ENCODE peak calls at places on chromosomes 7 and 10, in ten cellular contexts. O is dorsolateral prefrontal cortex; X is A673; Q is stimulated activated naive CD4-positive, alpha-beta T cell treated with Interleukin-2 at 50 U/mL for 16 hours; N is CD8-positive, alpha-beta T cell; V is GM03348; C is HTR-8/SVneo; M is NAMALWA; I is Jurkat, Clone E6-1; H is hypothalamus. Z is an unnamed sample.
A peak's percentile ranks its signal among the peaks of the same experiment; 100 is the strongest.

GRCh38 chr7:39924122-39924521 is 25.9 kb upstream of the CDK13 start:
- DNase-seq in O (no peak), X (no peak), Q (no peak), N (no peak), V (no peak), C (no peak), M (no peak), I (no peak), H (no peak), Z (no peak)

GRCh38 chr7:29809533-29810155 is 3.3 kb downstream of the WIPF3 start:
- DNase-seq in O (peak; percentile 74), X (no peak), Q (no peak), N (no peak), V (no peak), C (no peak), M (no peak), I (no peak), H (no peak), Z (no peak)

GRCh38 chr7:133572853-133573252 is 320.0 kb downstream of the EXOC4 start:
- DNase-seq in O (no peak), X (no peak), Q (no peak), N (no peak), V (no peak), C (no peak), M (no peak), I (no peak), H (no peak), Z (no peak)

GRCh38 chr10:77458986-77459590 is 178.5 kb downstream of the KCNMA1 start:
- DNase-seq in O (peak; percentile 47), X (no peak), Q (no peak), N (no peak), V (peak; percentile 42), C (no peak), M (no peak), I (no peak), H (no peak), Z (no peak)

GRCh38 chr10:42548254-42548653 is 90.1 kb downstream of the ZNF33B start:
- DNase-seq in O (no peak), X (no peak), Q (no peak), N (no peak), V (no peak), C (no peak), M (no peak), I (no peak), H (no peak), Z (no peak)

GRCh38 chr7:151248191-151249033 is at the start of gene SMARCD3:
- DNase-seq in O (no peak), X (peak; percentile 85), Q (peak; percentile 24), N (peak; percentile 56), V (peak; percentile 84), C (peak; percentile 51), M (no peak), I (no peak), H (peak; percentile 65), Z (no peak)

GRCh38 chr7:155556725-155557124 is 10.4 kb upstream of the CNPY1 start:
- DNase-seq in O (no peak), X (no peak), Q (no peak), N (no peak), V (no peak), C (no peak), M (no peak), I (no peak), H (no peak), Z (no peak)

GRCh38 chr7:44750921-44751571 is 2.4 kb downstream of the ZMIZ2 start:
- DNase-seq in O (no peak), X (no peak), Q (peak; percentile 50), N (peak; percentile 41), V (no peak), C (no peak), M (peak; percentile 79), I (peak; percentile 23), H (no peak), Z (peak; percentile 33)

GRCh38 chr10:86547291-86547690 is 25.7 kb upstream of the WAPL start:
- DNase-seq in O (no peak), X (no peak), Q (no peak), N (no peak), V (no peak), C (no peak), M (no peak), I (no peak), H (no peak), Z (no peak)

GRCh38 chr7:38463277-38464224 is 167.6 kb downstream of the AMPH start:
- DNase-seq in O (peak; percentile 84), X (peak; percentile 69), Q (peak; percentile 79), N (peak; percentile 58), V (peak; percentile 31), C (no peak), M (peak; percentile 54), I (peak; percentile 37), H (no peak), Z (peak; percentile 39)

GRCh38 chr10:829241-829640 is 102.3 kb downstream of the LARP4B start:
- DNase-seq in O (no peak), X (no peak), Q (no peak), N (no peak), V (no peak), C (no peak), M (no peak), I (no peak), H (no peak), Z (no peak)

GRCh38 chr10:101293007-101293723 is 60.8 kb upstream of the BTRC start:
- DNase-seq in O (no peak), X (no peak), Q (no peak), N (no peak), V (no peak), C (no peak), M (no peak), I (no peak), H (no peak), Z (no peak)

GRCh38 chr10:11720260-11720741 is 21.9 kb upstream of the ECHDC3 start:
- DNase-seq in O (peak; percentile 41), X (no peak), Q (no peak), N (no peak), V (no peak), C (no peak), M (no peak), I (no peak), H (no peak), Z (no peak)

GRCh38 chr10:82934429-82934828 is 1059.4 kb downstream of the NRG3 start:
- DNase-seq in O (no peak), X (peak; percentile 1), Q (no peak), N (no peak), V (peak; percentile 7), C (no peak), M (peak; percentile 26), I (peak; percentile 1), H (no peak), Z (no peak)

GRCh38 chr7:69389220-69389619 is 209.1 kb upstream of the AUTS2 start:
- DNase-seq in O (no peak), X (no peak), Q (no peak), N (no peak), V (no peak), C (no peak), M (no peak), I (no peak), H (no peak), Z (no peak)

GRCh38 chr7:89123871-89124270 is 328.3 kb upstream of the TEX47 start:
- DNase-seq in O (no peak), X (no peak), Q (no peak), N (no peak), V (no peak), C (no peak), M (no peak), I (no peak), H (no peak), Z (no peak)

GRCh38 chr10:124318076-124318475 is 100.6 kb downstream of the OAT start:
- DNase-seq in O (no peak), X (no peak), Q (no peak), N (no peak), V (no peak), C (no peak), M (no peak), I (no peak), H (no peak), Z (no peak)

GRCh38 chr7:117427258-117427701 is at the start of gene ASZ1:
- DNase-seq in O (no peak), X (no peak), Q (no peak), N (no peak), V (no peak), C (no peak), M (no peak), I (no peak), H (no peak), Z (no peak)

GRCh38 chr7:51029586-51030230 is 247.0 kb upstream of the GRB10 start:
- DNase-seq in O (no peak), X (no peak), Q (no peak), N (no peak), V (peak; percentile 77), C (peak; percentile 14), M (no peak), I (no peak), H (no peak), Z (no peak)

GRCh38 chr10:106450966-106451365 is 713.5 kb downstream of the SORCS1 start:
- DNase-seq in O (no peak), X (no peak), Q (no peak), N (no peak), V (no peak), C (no peak), M (no peak), I (no peak), H (no peak), Z (no peak)

GRCh38 chr7:24024689-24025088 is 259.3 kb upstream of the NPY start:
- DNase-seq in O (peak; percentile 10), X (peak; percentile 83), Q (no peak), N (no peak), V (no peak), C (no peak), M (peak; percentile 16), I (no peak), H (no peak), Z (no peak)

GRCh38 chr7:78565784-78566183 is 767.2 kb downstream of the PHTF2 start:
- DNase-seq in O (no peak), X (no peak), Q (no peak), N (no peak), V (no peak), C (no peak), M (no peak), I (no peak), H (no peak), Z (no peak)

GRCh38 chr10:46544989-46545791 is 11.3 kb downstream of the GPRIN2 start:
- DNase-seq in O (no peak), X (no peak), Q (no peak), N (peak; percentile 5), V (no peak), C (peak; percentile 82), M (peak; percentile 68), I (peak; percentile 32), H (no peak), Z (peak; percentile 47)

GRCh38 chr7:107643407-107643806 is 17.2 kb upstream of the SLC26A4 start:
- DNase-seq in O (no peak), X (peak; percentile 47), Q (no peak), N (no peak), V (peak; percentile 49), C (no peak), M (no peak), I (no peak), H (no peak), Z (no peak)

GRCh38 chr7:102426268-102427031 is 6.9 kb upstream of the ORAI2 start:
- DNase-seq in O (no peak), X (no peak), Q (peak; percentile 77), N (peak; percentile 63), V (no peak), C (no peak), M (peak; percentile 93), I (peak; percentile 85), H (no peak), Z (peak; percentile 24)

GRCh38 chr7:129454249-129454551 is 20.0 kb downstream of the STRIP2 start:
- DNase-seq in O (no peak), X (no peak), Q (no peak), N (no peak), V (no peak), C (no peak), M (no peak), I (no peak), H (no peak), Z (no peak)

GRCh38 chr7:129266181-129266580 is 41.4 kb downstream of the AHCYL2 start:
- DNase-seq in O (no peak), X (no peak), Q (no peak), N (no peak), V (no peak), C (no peak), M (no peak), I (no peak), H (no peak), Z (no peak)

GRCh38 chr10:87503892-87504291 is 801 bp upstream of the MINPP1 start:
- DNase-seq in O (no peak), X (no peak), Q (no peak), N (no peak), V (peak; percentile 28), C (no peak), M (no peak), I (no peak), H (no peak), Z (no peak)

Z was measured in T-helper 2 cell.